ENCODE peak calls at places on chromosomes 1 and 21, in ten cellular contexts. X is stimulated activated CD4-positive, alpha-beta T cell treated with anti-CD3 and anti-CD28 coated beads, Interleukin-2, amount 100 ng/mL, for 4 hours; P is SW480; M is progenitor cell of endocrine pancreas; F is fibroblast of lung; E is T-helper 17 cell; G is left lung; Q is T-helper 1 cell; Y is EL; O is activated naive CD4-positive, alpha-beta T cell treated with anti-CD3 and anti-CD28 coated beads for 36 hours. U is an unnamed sample.

GRCh38 chr1:5001466-5001865 is 347.1 kb downstream of the AJAP1 start:
- DNase-seq in F (no peak), X (no peak), M (peak), P (no peak), G (no peak), Y (no peak), O (peak), Q (no peak), E (no peak), U (peak)

GRCh38 chr1:153490272-153491051 is 30.0 kb upstream of the S100A7 start:
- DNase-seq in P (peak), G (no peak), X (no peak), E (no peak), O (no peak), F (peak), Y (peak), Q (no peak), M (no peak), U (no peak)

GRCh38 chr21:18499761-18500376 is 96.3 kb upstream of the TMPRSS15 start:
- DNase-seq in Y (peak), E (peak), O (peak), P (peak), X (no peak), Q (no peak), F (peak), M (peak), G (no peak), U (peak)

GRCh38 chr1:236130372-236130771 is 12.0 kb upstream of the GPR137B start:
- DNase-seq in E (no peak), O (no peak), M (no peak), F (no peak), Y (no peak), P (no peak), G (no peak), X (no peak), Q (no peak), U (no peak)

GRCh38 chr1:111045033-111045722 is 81.5 kb upstream of the LRIF1 start:
- DNase-seq in G (no peak), E (no peak), M (no peak), O (no peak), F (no peak), Q (no peak), Y (peak), X (no peak), P (peak), U (no peak)

GRCh38 chr1:15184445-15185103 is 31.0 kb downstream of the TMEM51 start:
- DNase-seq in E (no peak), F (no peak), M (no peak), X (no peak), O (no peak), Y (no peak), G (no peak), Q (no peak), P (no peak), U (no peak)

GRCh38 chr21:42120056-42120903 is 49.2 kb downstream of the UMODL1 start:
- DNase-seq in Y (no peak), P (peak), F (no peak), Q (no peak), M (no peak), X (no peak), E (no peak), O (no peak), G (no peak), U (no peak)

GRCh38 chr1:145720556-145720877 is 1.2 kb downstream of the CD160 start:
- DNase-seq in F (peak), Y (peak), M (no peak), G (no peak), O (no peak), X (no peak), E (no peak), P (no peak), Q (no peak), U (no peak)

GRCh38 chr1:51517361-51518032 is 1.6 kb downstream of the EPS15 start:
- DNase-seq in X (no peak), Y (peak), G (no peak), O (no peak), P (peak), F (peak), E (no peak), Q (no peak), M (no peak), U (no peak)

GRCh38 chr1:175877939-175878730 is 134.7 kb upstream of the TNR start:
- DNase-seq in G (no peak), P (no peak), X (no peak), F (no peak), Q (no peak), M (no peak), O (no peak), E (no peak), Y (no peak), U (no peak)

GRCh38 chr1:87766737-87767136 is 438.1 kb downstream of the LMO4 start:
- DNase-seq in P (no peak), F (no peak), O (no peak), M (no peak), Q (no peak), Y (peak), X (no peak), G (no peak), E (no peak), U (no peak)

GRCh38 chr1:116754203-116754977 is at the start of gene CD2:
- DNase-seq in Y (no peak), O (peak), E (no peak), X (peak), Q (no peak), F (no peak), G (no peak), P (no peak), M (no peak), U (no peak)

GRCh38 chr1:206834711-206835110 is 30.7 kb upstream of the IL20 start:
- DNase-seq in X (no peak), G (peak), O (no peak), P (peak), E (no peak), F (no peak), Q (no peak), Y (peak), M (no peak), U (no peak)

GRCh38 chr1:162899422-162900168 is 38.6 kb upstream of the CCDC190 start:
- DNase-seq in F (peak), Y (peak), X (no peak), E (no peak), G (no peak), O (no peak), M (no peak), Q (no peak), P (no peak), U (no peak)

GRCh38 chr1:230728710-230729392 is 14.9 kb upstream of the AGT start:
- DNase-seq in M (no peak), Q (no peak), O (no peak), E (no peak), Y (no peak), P (no peak), G (peak), F (no peak), X (no peak), U (no peak)

GRCh38 chr1:56481140-56481694 is 98.1 kb downstream of the PLPP3 start:
- DNase-seq in M (no peak), E (no peak), G (no peak), O (no peak), Y (no peak), F (no peak), P (no peak), X (no peak), Q (no peak), U (no peak)

GRCh38 chr1:55204997-55205396 is 10.2 kb downstream of the USP24 start:
- DNase-seq in Q (no peak), E (no peak), M (no peak), O (no peak), G (no peak), Y (peak), F (no peak), X (no peak), P (no peak), U (no peak)

GRCh38 chr1:62209931-62210595 is 15.4 kb downstream of the L1TD1 start:
- DNase-seq in X (no peak), M (no peak), F (no peak), O (peak), Q (no peak), G (no peak), Y (peak), E (no peak), P (no peak), U (no peak)